ENCODE peak calls at places on chromosomes 12 and 14, in six cellular contexts. H is mesothelial cell of epicardium, Z is GM10248, F is Panc1, Q is esophagus muscularis mucosa, K is astrocyte of the spinal cord. C is an unnamed sample.

GRCh38 chr12:75478395-75478794 is 2.2 kb upstream of the GLIPR1 start:
- DNase-seq in Z (no peak), Q (no peak), K (peak), H (no peak), F (no peak), C (peak)

GRCh38 chr12:81450920-81451739 is 308.0 kb downstream of the PPFIA2 start:
- DNase-seq in K (peak), H (no peak), F (peak), Z (peak), Q (no peak), C (no peak)

GRCh38 chr14:52015411-52016030 is 26.2 kb downstream of the RTRAF start:
- DNase-seq in F (no peak), H (no peak), K (peak), Z (no peak), Q (no peak), C (no peak)

GRCh38 chr12:118136559-118137003 is 657 bp downstream of the PEBP1 start:
- DNase-seq in Z (peak), H (no peak), K (peak), Q (no peak), F (no peak), C (peak)

GRCh38 chr12:42691991-42692557 is 102.5 kb upstream of the PRICKLE1 start:
- DNase-seq in K (no peak), F (peak), Z (no peak), H (no peak), Q (no peak), C (no peak)

GRCh38 chr12:32159925-32160324 is 53.3 kb downstream of the BICD1 start:
- DNase-seq in Q (no peak), K (peak), F (no peak), H (no peak), Z (no peak), C (no peak)

GRCh38 chr12:49133014-49133413 is 1.8 kb upstream of the TUBA1B start:
- DNase-seq in K (no peak), Z (no peak), H (no peak), Q (no peak), F (no peak), C (no peak)

GRCh38 chr14:87066221-87066817 is 926.7 kb downstream of the GALC start:
- DNase-seq in Q (no peak), H (no peak), F (no peak), Z (no peak), K (no peak), C (no peak)

GRCh38 chr12:58939399-58940100 is 19.2 kb upstream of the LRIG3 start:
- DNase-seq in K (no peak), F (no peak), Q (no peak), Z (no peak), H (no peak), C (no peak)

GRCh38 chr14:88166616-88167015 is 156.5 kb downstream of the KCNK10 start:
- DNase-seq in Z (no peak), F (no peak), K (peak), Q (no peak), H (no peak), C (no peak)

GRCh38 chr12:56029666-56030293 is 8.9 kb downstream of the IKZF4 start:
- DNase-seq in K (peak), Z (peak), F (no peak), H (no peak), Q (no peak), C (no peak)

GRCh38 chr14:61662437-61663311 is 32.6 kb upstream of the HIF1A start:
- DNase-seq in H (no peak), Q (peak), K (peak), Z (peak), F (no peak), C (peak)

GRCh38 chr14:23296012-23296777 is 6.5 kb downstream of the PPP1R3E start:
- DNase-seq in H (no peak), Z (no peak), F (no peak), K (no peak), Q (no peak), C (no peak)

GRCh38 chr12:15732341-15733061 is 56.7 kb downstream of the EPS8 start:
- DNase-seq in K (peak), Z (peak), H (no peak), F (no peak), Q (no peak), C (no peak)

GRCh38 chr14:35435177-35435576 is 30.6 kb upstream of the NFKBIA start:
- DNase-seq in Q (no peak), F (no peak), K (no peak), Z (no peak), H (no peak), C (no peak)

GRCh38 chr14:105491366-105492006 is 440 bp downstream of the TEDC1 start:
- DNase-seq in K (peak), Q (no peak), Z (peak), F (no peak), H (no peak), C (peak)

GRCh38 chr14:79405511-79405910 is 805.8 kb downstream of the DIO2 start:
- DNase-seq in F (no peak), Z (no peak), K (no peak), Q (no peak), H (no peak), C (no peak)

GRCh38 chr12:81758421-81759214 is 532 bp downstream of the PPFIA2 start:
- DNase-seq in Z (peak), Q (no peak), F (no peak), K (peak), H (no peak), C (no peak)

GRCh38 chr12:56221233-56221756 is 427 bp downstream of the RNF41 start:
- DNase-seq in H (no peak), K (peak), F (no peak), Q (no peak), Z (peak), C (no peak)

GRCh38 chr14:38122241-38122640 is 85.5 kb upstream of the SSTR1 start:
- DNase-seq in Z (no peak), K (no peak), H (no peak), F (no peak), Q (no peak), C (no peak)

GRCh38 chr14:103679351-103679750 is 35.9 kb downstream of the XRCC3 start:
- DNase-seq in Q (no peak), K (peak), F (no peak), Z (peak), H (no peak), C (peak)

GRCh38 chr12:64674367-64674922 is 64.2 kb downstream of the RASSF3 start:
- DNase-seq in K (no peak), H (no peak), F (no peak), Q (no peak), Z (no peak), C (no peak)

GRCh38 chr12:100668939-100669536 is 95.6 kb downstream of the GAS2L3 start:
- DNase-seq in Z (peak), F (peak), H (peak), K (peak), Q (no peak), C (no peak)

GRCh38 chr14:68789798-68790655 is 2.8 kb downstream of the ZFP36L1 start:
- DNase-seq in F (no peak), H (no peak), Z (no peak), Q (no peak), K (peak), C (peak)

GRCh38 chr14:102187044-102187443 is 47.3 kb downstream of the WDR20 start:
- DNase-seq in F (no peak), Z (no peak), H (no peak), Q (no peak), K (peak), C (no peak)

GRCh38 chr12:31895449-31896150 is 63.6 kb upstream of the RESF1 start:
- DNase-seq in Q (no peak), F (no peak), Z (no peak), H (no peak), K (no peak), C (no peak)

GRCh38 chr12:58886474-58886873 is 33.8 kb downstream of the LRIG3 start:
- DNase-seq in Z (no peak), F (no peak), Q (no peak), H (no peak), K (no peak), C (no peak)

GRCh38 chr12:105706321-105706972 is 376.0 kb downstream of the C12orf75 start:
- DNase-seq in H (no peak), K (peak), Q (no peak), F (no peak), Z (no peak), C (no peak)

GRCh38 chr12:53623526-53623925 is 2.7 kb downstream of the ATF7 start:
- DNase-seq in Q (no peak), Z (no peak), F (no peak), H (no peak), K (peak), C (no peak)

GRCh38 chr12:94644141-94644575 is 6.2 kb downstream of the TMCC3 start:
- DNase-seq in H (no peak), F (peak), K (peak), Q (no peak), Z (no peak), C (peak)

GRCh38 chr14:23443881-23444280 is 8.4 kb upstream of the MYH7 start:
- DNase-seq in H (no peak), F (no peak), K (no peak), Z (no peak), Q (no peak), C (no peak)

GRCh38 chr14:64409509-64409908 is 21.4 kb downstream of the MTHFD1 start:
- DNase-seq in Z (peak), F (no peak), H (no peak), Q (no peak), K (no peak), C (no peak)

GRCh38 chr14:24944800-24945199 is 105.1 kb downstream of the STXBP6 start:
- DNase-seq in H (no peak), Z (no peak), F (no peak), Q (no peak), K (no peak), C (no peak)

GRCh38 chr12:91413591-91413990 is 231.0 kb upstream of the DCN start:
- DNase-seq in Z (no peak), K (peak), H (no peak), Q (no peak), F (no peak), C (no peak)

GRCh38 chr14:81673930-81674329 is 140.3 kb upstream of the SEL1L start:
- DNase-seq in K (no peak), F (no peak), Z (no peak), H (no peak), Q (no peak), C (no peak)

GRCh38 chr14:81211844-81212243 is 8.9 kb downstream of the GTF2A1 start:
- DNase-seq in Q (no peak), F (no peak), K (peak), H (no peak), Z (no peak), C (no peak)

GRCh38 chr12:93098077-93098476 is 169.0 kb upstream of the EEA1 start:
- DNase-seq in Q (no peak), H (no peak), K (peak), F (peak), Z (no peak), C (peak)

GRCh38 chr14:22432348-22432976 is 156.6 kb downstream of the DAD1 start:
- DNase-seq in Q (no peak), Z (no peak), K (peak), F (peak), H (no peak), C (no peak)

GRCh38 chr12:52551466-52551865 is 1.5 kb downstream of the KRT71 start:
- DNase-seq in K (no peak), H (no peak), Q (no peak), F (no peak), Z (no peak), C (no peak)

GRCh38 chr12:3034067-3034750 is 43.0 kb upstream of the TSPAN9 start:
- DNase-seq in H (peak), K (peak), F (no peak), Q (no peak), Z (peak), C (no peak)
- TF ChIP-seq CTCF in H (peak), K (peak), F (peak), Q (peak), Z (peak), C (peak)

GRCh38 chr12:108599948-108600701 is 2.2 kb upstream of the TMEM119 start:
- DNase-seq in F (no peak), H (no peak), Q (no peak), Z (no peak), K (no peak), C (no peak)
- TF ChIP-seq CTCF in F (no peak), H (no peak), Q (no peak), Z (no peak), K (no peak), C (no peak)

DNA sequence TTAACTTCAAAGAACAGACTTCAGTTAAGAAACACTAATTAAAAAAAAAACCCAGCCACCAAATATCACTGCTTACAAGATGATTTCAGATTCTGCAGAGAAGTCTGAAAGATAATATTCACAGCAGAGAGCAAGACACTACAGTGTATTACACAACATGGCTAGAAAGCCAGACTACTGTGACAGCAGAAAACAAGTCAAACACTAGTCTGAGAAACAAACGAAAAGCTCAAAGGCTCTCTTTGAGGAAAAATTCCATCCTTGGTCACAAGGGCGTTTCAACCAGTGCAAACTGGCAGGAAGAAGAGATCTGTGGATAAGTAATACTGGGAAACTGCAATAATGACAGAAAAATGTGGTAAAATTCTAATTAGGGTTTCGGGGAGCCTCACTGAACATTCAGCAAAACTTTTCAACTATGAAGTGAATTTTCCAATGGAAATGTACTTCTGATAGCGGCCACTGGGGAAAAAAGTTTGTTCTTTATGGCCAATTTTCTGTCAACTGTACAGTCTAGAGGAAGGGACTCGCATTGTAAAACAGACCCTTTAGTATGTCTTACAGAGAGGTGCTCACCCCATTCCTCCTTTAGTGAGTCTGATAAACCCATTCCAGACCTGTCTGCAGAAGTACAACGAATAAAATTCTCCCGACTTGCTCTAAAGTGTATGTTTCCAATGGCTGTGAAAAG is 50.4 kb downstream of the ACADS start:
- DNase-seq in H (no peak), Q (no peak), K (no peak), Z (no peak), F (no peak), C (no peak)
- TF ChIP-seq CTCF in H (peak), Q (peak), K (no peak), Z (no peak), F (no peak), C (peak)

GRCh38 chr12:57848208-57848607 is 1.7 kb upstream of the CTDSP2 start:
- DNase-seq in H (no peak), K (no peak), F (no peak), Z (no peak), Q (no peak), C (no peak)

GRCh38 chr12:57844725-57845477 is 1.6 kb downstream of the CTDSP2 start:
- DNase-seq in Z (peak), F (no peak), H (no peak), K (peak), Q (no peak), C (no peak)

GRCh38 chr12:57846285-57846576 is 298 bp downstream of the CTDSP2 start:
- DNase-seq in K (no peak), F (no peak), Z (no peak), Q (no peak), H (no peak), C (no peak)

GRCh38 chr12:57845478-57846284 is 848 bp downstream of the CTDSP2 start:
- DNase-seq in Z (peak), Q (no peak), F (no peak), H (peak), K (peak), C (no peak)

GRCh38 chr12:57846577-57847319 is at the start of gene CTDSP2:
- DNase-seq in H (peak), F (peak), Z (peak), Q (peak), K (peak), C (peak)
- TF ChIP-seq CTCF in H (no peak), F (no peak), Z (no peak), Q (peak), K (no peak), C (no peak)

GRCh38 chr12:1279050-1279449 is 288.0 kb downstream of the ERC1 start:
- DNase-seq in Q (no peak), Z (no peak), K (peak), F (no peak), H (no peak), C (no peak)
- TF ChIP-seq CTCF in Q (peak), Z (no peak), K (peak), F (no peak), H (no peak), C (peak)

GRCh38 chr12:11347810-11348209 is 37.6 kb upstream of the PRB4 start:
- DNase-seq in Z (no peak), K (no peak), Q (no peak), F (no peak), H (no peak), C (no peak)
- TF ChIP-seq CTCF in Z (no peak), K (no peak), Q (peak), F (peak), H (peak), C (peak)

DNA sequence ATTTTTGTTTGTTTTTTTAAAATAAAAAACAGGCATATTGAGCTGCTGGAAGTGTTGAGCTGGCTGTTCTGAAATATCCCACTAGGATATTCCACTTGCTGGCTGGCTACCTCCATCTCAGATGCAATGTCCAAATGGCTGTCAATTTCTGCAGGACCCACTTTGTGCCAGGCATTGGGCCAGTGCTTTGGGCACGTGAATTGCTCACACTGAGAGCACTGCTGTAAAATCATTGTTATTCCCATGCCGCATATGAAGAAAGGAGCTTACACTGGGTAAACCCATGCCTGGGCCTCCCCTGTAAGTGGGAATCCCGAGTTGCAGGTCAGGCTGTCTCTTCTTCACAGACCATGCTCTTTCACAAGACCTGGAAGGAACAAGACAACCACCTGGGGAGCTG is 56.7 kb downstream of the RGS6 start:
- DNase-seq in Z (no peak), H (no peak), Q (peak), F (no peak), K (no peak), C (no peak)
- TF ChIP-seq CTCF in Z (no peak), H (no peak), Q (no peak), F (no peak), K (no peak), C (no peak)

DNA sequence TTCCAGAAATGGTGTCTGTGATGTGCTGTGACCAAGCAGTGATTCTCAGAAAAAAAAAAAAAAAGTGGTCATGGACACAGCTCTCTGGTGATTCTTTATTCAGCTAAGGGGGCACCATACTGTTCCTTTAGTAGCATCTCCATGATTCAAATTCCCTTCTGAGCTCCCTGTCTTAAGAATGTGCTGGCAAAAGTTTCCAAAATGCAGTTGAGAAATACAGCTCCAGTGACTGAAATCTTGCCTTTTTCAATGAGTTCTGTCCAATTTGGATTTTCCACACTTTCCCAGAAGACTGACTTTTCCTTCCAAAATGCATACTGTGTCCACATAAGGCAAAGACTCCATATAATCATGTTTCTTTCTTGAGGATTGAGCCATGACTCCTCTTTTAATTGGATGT is 24.3 kb upstream of the CPM start:
- DNase-seq in H (no peak), Z (no peak), K (no peak), F (no peak), Q (no peak), C (no peak)
- TF ChIP-seq CTCF in H (no peak), Z (no peak), K (no peak), F (no peak), Q (no peak), C (no peak)